ENCODE peak calls at places on chromosomes 11 and 22, in nine cellular contexts. K, I, X, H, L, Y, V, F and M are unnamed samples.

GRCh38 chr11:130037881-130038601 is 31.7 kb upstream of the APLP2 start:
- DNase-seq in K (peak), I (no peak), X (no peak), H (no peak), L (peak), Y (no peak), V (peak), F (no peak), M (peak)

GRCh38 chr11:70716986-70717775 is 318.9 kb downstream of the CTTN start:
- DNase-seq in K (no peak), I (no peak), X (no peak), H (no peak), L (no peak), Y (no peak), V (no peak), F (no peak), M (no peak)

GRCh38 chr11:8221917-8222316 is 41.8 kb downstream of the LMO1 start:
- DNase-seq in K (no peak), I (no peak), X (no peak), H (no peak), L (no peak), Y (no peak), V (no peak), F (no peak), M (no peak)

GRCh38 chr11:88508808-88509581 is 171.5 kb upstream of the CTSC start:
- DNase-seq in K (no peak), I (peak), X (no peak), H (no peak), L (peak), Y (no peak), V (peak), F (no peak), M (peak)

GRCh38 chr11:45156201-45156600 is 9.8 kb downstream of the PRDM11 start:
- DNase-seq in K (no peak), I (peak), X (no peak), H (no peak), L (no peak), Y (no peak), V (no peak), F (no peak), M (no peak)

GRCh38 chr22:38271927-38272372 is 860 bp downstream of the TMEM184B start:
- DNase-seq in K (no peak), I (no peak), X (no peak), H (no peak), L (no peak), Y (no peak), V (no peak), F (no peak), M (no peak)

GRCh38 chr22:42202669-42203068 is 67.8 kb downstream of the TCF20 start:
- DNase-seq in K (peak), I (no peak), X (no peak), H (no peak), L (peak), Y (no peak), V (peak), F (no peak), M (no peak)

GRCh38 chr22:49928571-49929552 is 10.4 kb downstream of the CRELD2 start:
- DNase-seq in K (no peak), I (no peak), X (no peak), H (no peak), L (no peak), Y (no peak), V (no peak), F (no peak), M (no peak)

GRCh38 chr22:47781024-47781423 is 1018.6 kb downstream of the TBC1D22A start:
- DNase-seq in K (no peak), I (peak), X (no peak), H (no peak), L (no peak), Y (no peak), V (no peak), F (no peak), M (no peak)

GRCh38 chr22:41448189-41448808 is 1.7 kb upstream of the TOB2 start:
- DNase-seq in K (peak), I (peak), X (peak), H (peak), L (peak), Y (peak), V (peak), F (peak), M (peak)

GRCh38 chr11:14537134-14537599 is 17.0 kb upstream of the PSMA1 start:
- DNase-seq in K (peak), I (no peak), X (no peak), H (no peak), L (peak), Y (peak), V (peak), F (no peak), M (peak)

GRCh38 chr22:21099578-21099977 is 53.8 kb downstream of the LRRC74B start:
- DNase-seq in K (no peak), I (no peak), X (no peak), H (no peak), L (no peak), Y (no peak), V (no peak), F (no peak), M (no peak)

GRCh38 chr11:61966673-61967176 is 709 bp downstream of the FTH1 start:
- DNase-seq in K (peak), I (peak), X (no peak), H (no peak), L (peak), Y (no peak), V (peak), F (no peak), M (peak)

GRCh38 chr11:104152941-104153340 is 11.0 kb downstream of the PDGFD start:
- DNase-seq in K (no peak), I (no peak), X (no peak), H (no peak), L (peak), Y (no peak), V (no peak), F (no peak), M (no peak)

GRCh38 chr22:46576556-46577351 is 39.3 kb upstream of the CELSR1 start:
- DNase-seq in K (no peak), I (no peak), X (no peak), H (no peak), L (peak), Y (no peak), V (peak), F (peak), M (peak)

GRCh38 chr11:63592975-63593395 is 21.2 kb downstream of the PLAAT3 start:
- DNase-seq in K (peak), I (no peak), X (no peak), H (no peak), L (peak), Y (no peak), V (peak), F (no peak), M (peak)

GRCh38 chr11:43404836-43405479 is 46.2 kb downstream of the TTC17 start:
- DNase-seq in K (no peak), I (no peak), X (no peak), H (no peak), L (no peak), Y (no peak), V (peak), F (no peak), M (no peak)

GRCh38 chr11:7642747-7643146 is 30.6 kb downstream of the CYB5R2 start:
- DNase-seq in K (no peak), I (peak), X (no peak), H (peak), L (no peak), Y (no peak), V (no peak), F (no peak), M (no peak)

GRCh38 chr11:46122955-46123354 is 1.7 kb upstream of the PHF21A start:
- DNase-seq in K (peak), I (no peak), X (no peak), H (no peak), L (peak), Y (no peak), V (peak), F (no peak), M (peak)

GRCh38 chr11:2382927-2383822 is 6.1 kb downstream of the CD81 start:
- DNase-seq in K (no peak), I (no peak), X (no peak), H (no peak), L (peak), Y (peak), V (peak), F (peak), M (peak)

GRCh38 chr22:32660292-32660691 is 141.2 kb upstream of the TIMP3 start:
- DNase-seq in K (peak), I (peak), X (no peak), H (no peak), L (peak), Y (peak), V (peak), F (peak), M (peak)

GRCh38 chr22:25746012-25746373 is 4.0 kb downstream of the MYO18B start:
- DNase-seq in K (no peak), I (no peak), X (no peak), H (no peak), L (peak), Y (no peak), V (peak), F (no peak), M (peak)

GRCh38 chr22:17903564-17904295 is 120.6 kb downstream of the MICAL3 start:
- DNase-seq in K (no peak), I (no peak), X (no peak), H (no peak), L (no peak), Y (no peak), V (no peak), F (no peak), M (no peak)

GRCh38 chr11:111699579-111700156 is 66.5 kb downstream of the PPP2R1B start:
- DNase-seq in K (no peak), I (no peak), X (no peak), H (no peak), L (no peak), Y (no peak), V (no peak), F (no peak), M (no peak)

GRCh38 chr11:111696556-111696955 is 69.6 kb downstream of the PPP2R1B start:
- DNase-seq in K (peak), I (no peak), X (no peak), H (no peak), L (peak), Y (no peak), V (peak), F (no peak), M (peak)

GRCh38 chr11:111697910-111698309 is 68.3 kb downstream of the PPP2R1B start:
- DNase-seq in K (no peak), I (no peak), X (no peak), H (no peak), L (no peak), Y (no peak), V (no peak), F (no peak), M (no peak)

GRCh38 chr11:111700186-111700585 is 66.0 kb downstream of the PPP2R1B start:
- DNase-seq in K (no peak), I (no peak), X (no peak), H (no peak), L (no peak), Y (no peak), V (no peak), F (no peak), M (no peak)

GRCh38 chr11:111698852-111699559 is 67.2 kb downstream of the PPP2R1B start:
- DNase-seq in K (no peak), I (no peak), X (no peak), H (no peak), L (no peak), Y (no peak), V (peak), F (no peak), M (no peak)
- H3K4me3 ChIP-seq in K (no peak), I (no peak), X (no peak), H (no peak), L (no peak), Y (no peak), V (no peak), F (no peak), M (no peak)

GRCh38 chr22:37241351-37242142 is 2.5 kb downstream of the RAC2 start:
- DNase-seq in K (no peak), I (no peak), X (no peak), H (no peak), L (no peak), Y (no peak), V (no peak), F (no peak), M (no peak)
- H3K4me3 ChIP-seq in K (no peak), I (no peak), X (no peak), H (no peak), L (no peak), Y (no peak), V (no peak), F (no peak), M (no peak)

DNA sequence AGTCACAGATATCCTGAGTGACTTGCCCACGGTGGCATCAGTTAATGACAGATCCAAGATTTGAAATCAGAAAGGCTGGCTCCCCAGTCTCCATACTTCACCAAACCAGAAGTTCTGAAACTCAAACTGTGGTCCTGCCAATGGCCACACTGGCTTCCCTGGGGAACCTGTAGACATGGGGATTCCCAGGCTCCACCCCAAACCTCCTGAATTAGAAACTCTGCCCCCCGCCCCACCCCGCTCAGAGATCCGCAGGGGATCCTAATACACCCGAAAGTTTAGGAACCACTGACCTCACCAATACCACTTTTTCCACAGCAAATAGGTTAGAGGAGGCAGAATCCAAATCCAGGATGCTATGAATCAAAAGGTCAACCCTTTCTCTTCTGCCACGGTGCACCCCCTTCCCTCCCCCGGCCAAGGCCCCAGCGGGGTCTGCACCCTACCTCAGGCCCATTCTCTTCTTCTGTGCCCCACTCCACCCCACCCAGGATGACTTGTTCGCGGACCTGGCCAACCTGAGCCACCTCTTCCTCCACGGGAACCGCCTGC is 15.4 kb downstream of the RTN4RL2 start:
- DNase-seq in K (no peak), I (no peak), X (no peak), H (no peak), L (no peak), Y (no peak), V (no peak), F (no peak), M (no peak)
- H3K4me3 ChIP-seq in K (no peak), I (no peak), X (no peak), H (no peak), L (no peak), Y (peak), V (no peak), F (peak), M (peak)

DNA sequence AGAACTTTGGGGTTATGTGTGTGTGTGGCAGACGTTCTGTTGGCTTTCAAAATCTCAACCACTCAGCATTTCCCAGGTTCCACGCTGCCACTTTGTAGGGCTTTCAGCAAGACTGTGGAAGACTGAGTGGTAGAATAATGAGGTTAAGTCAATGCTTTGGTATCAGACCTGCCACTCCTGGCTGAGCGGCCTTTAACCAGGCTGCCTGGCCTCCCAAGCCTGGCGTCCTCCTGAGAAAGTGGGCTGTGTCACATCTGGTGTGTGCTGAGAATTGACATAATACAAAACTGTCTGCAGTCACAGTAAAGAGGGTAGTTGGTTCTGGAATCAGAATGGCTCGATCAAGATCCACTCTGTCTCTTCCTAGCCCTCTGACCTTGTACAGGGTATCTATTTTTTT is 126.5 kb downstream of the DBX1 start:
- DNase-seq in K (no peak), I (no peak), X (no peak), H (no peak), L (no peak), Y (no peak), V (no peak), F (no peak), M (no peak)
- H3K4me3 ChIP-seq in K (no peak), I (no peak), X (no peak), H (no peak), L (no peak), Y (no peak), V (no peak), F (no peak), M (no peak)